ENCODE peak calls at places on chromosomes 7 and 10, in four cellular contexts. G is neural progenitor cell, A is tibial artery, S is upper lobe of right lung. C is an unnamed sample.

GRCh38 chr7:953547-954327 is 743 bp downstream of the ADAP1 start:
- DNase-seq in A (no peak), G (peak; percentile 63), S (peak; percentile 87), C (peak; percentile 53)

GRCh38 chr7:44953156-44953555 is 25.7 kb downstream of the MYO1G start:
- DNase-seq in S (no peak), A (no peak), G (no peak), C (no peak)

GRCh38 chr10:23065549-23065948 is 29.8 kb upstream of the MSRB2 start:
- DNase-seq in A (peak; percentile 70), S (peak; percentile 79), G (no peak), C (peak; percentile 89)

GRCh38 chr7:134371536-134371935 is 54.8 kb upstream of the SLC35B4 start:
- DNase-seq in S (no peak), A (no peak), G (no peak), C (no peak)

GRCh38 chr7:19919156-19920085 is 146.0 kb upstream of the TMEM196 start:
- DNase-seq in G (no peak), S (no peak), A (no peak), C (no peak)

GRCh38 chr7:150406311-150406564 is 27.1 kb downstream of the ZNF775 start:
- DNase-seq in S (no peak), A (no peak), G (no peak), C (no peak)

GRCh38 chr10:47076949-47077348 is 165.7 kb downstream of the PTPN20 start:
- DNase-seq in S (no peak), G (no peak), A (no peak), C (no peak)

GRCh38 chr7:30206466-30206865 is 71.7 kb downstream of the MTURN start:
- DNase-seq in A (no peak), S (no peak), G (peak; percentile 38), C (no peak)

GRCh38 chr10:96747734-96748550 is 27.6 kb upstream of the PIK3AP1 start:
- DNase-seq in A (no peak), S (no peak), G (no peak), C (no peak)

GRCh38 chr7:66894463-66895080 is 26.5 kb upstream of the TMEM248 start:
- DNase-seq in S (no peak), A (no peak), G (peak; percentile 77), C (peak; percentile 38)

GRCh38 chr10:66651308-66652082 is 274.3 kb upstream of the LRRTM3 start:
- DNase-seq in A (no peak), S (no peak), G (no peak), C (no peak)
- H3K4me3 ChIP-seq in A (no peak overlapping the region), S (no peak overlapping the region), G (no peak overlapping the region), C (no peak overlapping the region)

GRCh38 chr10:95267261-95267660 is 23.5 kb downstream of the PDLIM1 start:
- DNase-seq in G (no peak), S (no peak), A (no peak), C (no peak)

GRCh38 chr10:95264227-95265051 is 26.4 kb downstream of the PDLIM1 start:
- DNase-seq in G (peak; percentile 42), A (no peak), S (no peak), C (no peak)

GRCh38 chr10:95268438-95268837 is 22.4 kb downstream of the PDLIM1 start:
- DNase-seq in A (peak; percentile 45), G (peak; percentile 35), S (no peak), C (peak; percentile 69)

GRCh38 chr10:95265572-95265971 is 25.2 kb downstream of the PDLIM1 start:
- DNase-seq in A (no peak), S (no peak), G (no peak), C (no peak)

DNA sequence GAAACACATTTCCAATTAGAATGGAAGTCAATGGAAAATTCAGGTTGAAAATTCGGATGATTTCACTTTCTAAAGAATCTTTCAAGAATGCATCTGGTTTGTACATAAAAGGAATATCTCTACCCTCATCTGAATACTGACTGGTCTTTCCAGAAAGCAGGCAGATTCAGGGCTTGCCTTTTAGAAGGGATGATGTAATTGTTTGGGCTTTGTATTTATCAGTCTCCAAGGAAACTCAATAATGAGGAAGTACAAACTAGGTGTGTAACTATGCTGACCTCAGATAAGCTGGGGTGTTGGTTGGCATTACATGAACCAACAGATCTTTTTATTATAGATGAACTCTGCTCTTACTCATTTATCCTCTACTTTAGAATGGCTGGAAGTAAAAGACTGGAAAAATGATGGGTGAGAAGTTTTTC is 24.1 kb downstream of the PDLIM1 start:
- DNase-seq in A (no peak), S (no peak), G (peak; percentile 14), C (no peak)
- H3K27ac ChIP-seq in A (peak overlapping the region; percentile 74), S (peak overlapping the region; percentile 81), G (no peak overlapping the region), C (no peak overlapping the region)

DNA sequence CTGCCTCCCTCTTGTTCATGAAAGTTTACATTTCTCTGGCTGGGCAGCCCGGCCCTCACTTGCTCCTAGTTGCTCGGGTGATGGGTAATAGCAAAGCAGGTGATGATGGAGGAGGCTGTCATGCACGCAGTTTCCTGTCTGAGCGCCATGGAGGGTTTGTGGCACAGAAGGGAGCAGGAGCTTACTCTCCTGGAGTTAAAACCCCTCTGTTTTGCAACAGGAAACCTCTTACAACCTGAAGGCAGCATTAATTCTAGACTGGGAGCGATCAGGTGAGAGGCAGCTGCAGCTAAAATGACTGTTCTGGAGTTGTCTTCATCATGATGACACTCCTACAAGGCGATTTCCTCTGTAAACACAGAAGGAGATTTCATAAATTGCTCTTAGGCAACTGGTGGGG is 34.1 kb upstream of the MKI67 start:
- DNase-seq in S (no peak), G (no peak), A (no peak), C (no peak)
- H3K27me3 ChIP-seq in S (peaks cover 5% of the 10 kb centered on the region), G (no peaks in the 10 kb centered on the region), A (no peaks in the 10 kb centered on the region), C (no peaks in the 10 kb centered on the region)

GRCh38 chr7:84060760-84061261 is 133.8 kb downstream of the SEMA3A start:
- DNase-seq in G (no peak), S (no peak), A (no peak), C (no peak)
- H3K4me3 ChIP-seq in G (no peak overlapping the region), S (no peak overlapping the region), A (no peak overlapping the region), C (no peak overlapping the region)

GRCh38 chr7:108196004-108196403 is 65.8 kb upstream of the LAMB4 start:
- DNase-seq in A (no peak), G (no peak), S (no peak), C (no peak)
- H3K27ac ChIP-seq in A (no peak overlapping the region), G (no peak overlapping the region), S (no peak overlapping the region), C (no peak overlapping the region)

C was measured in cardiac muscle cell.